ENCODE peak calls at places on chromosomes 5 and 9, in seven cellular contexts. V is fibroblast of mammary gland, X is neural crest cell, J is GM10248, O is H1, E is coronary artery, W is ovary. Y is an unnamed sample.

GRCh38 chr5:107424461-107424860 is 246.3 kb downstream of the EFNA5 start:
- DNase-seq in V (peak), X (no peak), J (no peak), O (no peak), E (no peak), W (no peak), Y (no peak)

GRCh38 chr5:93092349-93093105 is 488.5 kb downstream of the NR2F1-AS1 start:
- DNase-seq in V (peak), X (no peak), J (no peak), O (no peak), E (no peak), W (no peak), Y (no peak)

GRCh38 chr9:111036946-111037743 is 1.1 kb downstream of the LPAR1 start:
- DNase-seq in V (peak), X (no peak), J (no peak), O (no peak), E (no peak), W (no peak), Y (no peak)

GRCh38 chr5:133944263-133945230 is 23.9 kb downstream of the C5orf15 start:
- DNase-seq in V (peak), X (peak), J (peak), O (no peak), E (no peak), W (no peak), Y (peak)

GRCh38 chr9:27400334-27400875 is 103.5 kb upstream of the EQTN start:
- DNase-seq in V (no peak), X (no peak), J (no peak), O (no peak), E (no peak), W (no peak), Y (no peak)

GRCh38 chr9:16030513-16031185 is 477.8 kb downstream of the CCDC171 start:
- DNase-seq in V (peak), X (no peak), J (peak), O (no peak), E (no peak), W (no peak), Y (peak)

GRCh38 chr9:133460405-133461175 is 812 bp downstream of the CACFD1 start:
- DNase-seq in V (no peak), X (no peak), J (peak), O (no peak), E (peak), W (peak), Y (peak)

GRCh38 chr5:123708074-123708806 is 196.3 kb downstream of the CSNK1G3 start:
- DNase-seq in V (peak), X (no peak), J (no peak), O (no peak), E (no peak), W (no peak), Y (no peak)

GRCh38 chr5:173888473-173889135 is 455 bp downstream of the CPEB4 start:
- DNase-seq in V (peak), X (no peak), J (no peak), O (no peak), E (no peak), W (peak), Y (peak)

GRCh38 chr5:113047733-113048652 is 71.4 kb downstream of the DCP2 start:
- DNase-seq in V (no peak), X (no peak), J (peak), O (no peak), E (no peak), W (no peak), Y (no peak)

GRCh38 chr9:91192379-91192775 is 169.3 kb downstream of the AUH start:
- DNase-seq in V (peak), X (no peak), J (no peak), O (no peak), E (no peak), W (peak), Y (no peak)

GRCh38 chr9:126337690-126338426 is 11.2 kb downstream of the MVB12B start:
- DNase-seq in V (no peak), X (peak), J (peak), O (no peak), E (no peak), W (no peak), Y (no peak)

GRCh38 chr9:12719431-12719830 is 26.2 kb downstream of the TYRP1 start:
- DNase-seq in V (peak), X (no peak), J (no peak), O (no peak), E (no peak), W (no peak), Y (no peak)

GRCh38 chr5:178398856-178399722 is 166.5 kb upstream of the PHYKPL start:
- DNase-seq in V (no peak), X (no peak), J (no peak), O (no peak), E (peak), W (no peak), Y (no peak)

GRCh38 chr9:137316012-137316981 is 14.2 kb upstream of the NRARP start:
- DNase-seq in V (peak), X (no peak), J (peak), O (no peak), E (peak), W (peak), Y (peak)

GRCh38 chr5:172505403-172505759 is 51.1 kb upstream of the SH3PXD2B start:
- DNase-seq in V (no peak), X (no peak), J (no peak), O (no peak), E (peak), W (peak), Y (no peak)

GRCh38 chr5:179866241-179867078 is 7.8 kb upstream of the MRNIP start:
- DNase-seq in V (peak), X (no peak), J (no peak), O (no peak), E (no peak), W (no peak), Y (no peak)
- TF ChIP-seq CTCF in V (no peak), X (no peak), J (peak), O (no peak), E (no peak), W (no peak), Y (no peak)

DNA sequence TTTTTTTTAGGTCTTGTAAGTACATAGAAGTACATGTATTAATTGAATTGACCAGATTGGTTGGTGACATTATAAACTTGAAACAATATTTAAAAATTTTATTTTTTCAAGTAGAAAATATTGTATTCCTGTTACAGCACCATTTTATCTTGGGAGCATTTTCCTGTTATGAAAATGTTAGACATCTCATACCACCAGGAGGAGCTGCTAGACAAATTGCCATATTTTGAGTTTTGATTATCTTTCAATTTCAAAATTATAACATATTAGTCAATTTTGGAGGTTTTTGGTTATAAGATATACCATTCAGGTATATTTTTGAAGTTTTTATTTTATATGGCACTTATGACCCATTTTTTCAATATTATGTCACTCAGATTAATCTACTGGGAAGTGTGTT is 84.4 kb downstream of the CNTLN start:
- DNase-seq in V (peak), X (no peak), J (no peak), O (no peak), E (no peak), W (no peak), Y (no peak)
- TF ChIP-seq CTCF in V (peak), X (peak), J (no peak), O (no peak), E (no peak), W (no peak), Y (no peak)

GRCh38 chr5:17619353-17619752 is 9.2 kb downstream of the TAF11L12 start:
- DNase-seq in V (no peak), X (no peak), J (no peak), O (no peak), E (no peak), W (no peak), Y (no peak)

GRCh38 chr5:17614872-17615605 is 4.8 kb downstream of the TAF11L12 start:
- DNase-seq in V (no peak), X (no peak), J (no peak), O (no peak), E (no peak), W (no peak), Y (no peak)

GRCh38 chr5:17625686-17626085 is 6.2 kb upstream of the TAF11L13 start:
- DNase-seq in V (no peak), X (no peak), J (no peak), O (no peak), E (no peak), W (no peak), Y (no peak)

DNA sequence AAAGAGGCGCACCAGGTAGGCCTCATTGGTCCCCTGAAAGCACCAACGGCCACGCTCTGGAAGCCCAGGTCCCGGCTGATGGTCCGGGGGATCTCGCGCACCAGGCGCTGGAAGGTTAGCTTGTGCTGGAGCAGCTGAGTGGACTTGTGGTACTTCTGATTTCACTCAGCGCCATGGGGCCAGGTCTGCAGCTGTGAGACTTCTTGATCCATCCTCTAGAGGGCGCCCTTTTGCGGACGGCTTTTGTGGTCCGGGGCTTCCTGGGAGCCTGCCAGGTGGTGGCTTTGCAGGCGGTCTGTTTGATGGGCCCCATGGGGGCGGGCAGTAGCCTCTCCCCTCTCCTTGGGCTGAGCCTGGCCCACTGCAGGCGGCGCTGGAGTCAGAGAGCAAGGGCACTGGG is 10.4 kb downstream of the TAF11L12 start:
- DNase-seq in V (no peak), X (no peak), J (no peak), O (peak), E (no peak), W (no peak), Y (no peak)
- TF ChIP-seq CTCF in V (no peak), X (peak), J (no peak), O (peak), E (no peak), W (no peak), Y (no peak)

DNA sequence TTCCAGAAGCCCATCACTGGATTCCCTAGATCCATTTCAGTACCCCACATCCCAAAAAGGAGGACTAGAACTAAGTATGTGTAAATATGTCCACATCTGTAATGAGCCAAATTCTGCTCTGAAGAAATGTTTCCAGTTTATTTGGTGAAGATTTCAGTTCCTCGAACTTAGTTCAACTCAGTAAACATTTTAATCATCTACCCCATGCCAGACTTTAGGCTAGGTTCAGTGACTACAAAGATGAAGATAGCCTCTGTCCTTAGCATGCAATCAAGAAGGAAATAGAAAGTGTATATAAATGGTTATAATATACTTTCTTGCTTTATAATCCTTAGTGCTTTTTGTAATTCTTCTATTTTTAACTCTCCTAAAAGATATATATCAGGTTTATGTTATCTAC is 21.5 kb downstream of the RUSC2 start:
- DNase-seq in V (no peak), X (no peak), J (no peak), O (no peak), E (no peak), W (no peak), Y (no peak)
- TF ChIP-seq CTCF in V (no peak), X (no peak), J (no peak), O (no peak), E (no peak), W (no peak), Y (no peak)

GRCh38 chr5:177335701-177336065 is 15.8 kb downstream of the LMAN2 start:
- DNase-seq in V (no peak), X (no peak), J (no peak), O (no peak), E (no peak), W (no peak), Y (no peak)

GRCh38 chr5:177336603-177337494 is 14.6 kb downstream of the LMAN2 start:
- DNase-seq in V (no peak), X (no peak), J (no peak), O (no peak), E (no peak), W (no peak), Y (no peak)

GRCh38 chr5:177338251-177339106 is 13.0 kb downstream of the LMAN2 start:
- DNase-seq in V (no peak), X (no peak), J (no peak), O (no peak), E (no peak), W (no peak), Y (no peak)

GRCh38 chr5:177336112-177336511 is 15.4 kb downstream of the LMAN2 start:
- DNase-seq in V (peak), X (no peak), J (no peak), O (no peak), E (no peak), W (no peak), Y (peak)

DNA sequence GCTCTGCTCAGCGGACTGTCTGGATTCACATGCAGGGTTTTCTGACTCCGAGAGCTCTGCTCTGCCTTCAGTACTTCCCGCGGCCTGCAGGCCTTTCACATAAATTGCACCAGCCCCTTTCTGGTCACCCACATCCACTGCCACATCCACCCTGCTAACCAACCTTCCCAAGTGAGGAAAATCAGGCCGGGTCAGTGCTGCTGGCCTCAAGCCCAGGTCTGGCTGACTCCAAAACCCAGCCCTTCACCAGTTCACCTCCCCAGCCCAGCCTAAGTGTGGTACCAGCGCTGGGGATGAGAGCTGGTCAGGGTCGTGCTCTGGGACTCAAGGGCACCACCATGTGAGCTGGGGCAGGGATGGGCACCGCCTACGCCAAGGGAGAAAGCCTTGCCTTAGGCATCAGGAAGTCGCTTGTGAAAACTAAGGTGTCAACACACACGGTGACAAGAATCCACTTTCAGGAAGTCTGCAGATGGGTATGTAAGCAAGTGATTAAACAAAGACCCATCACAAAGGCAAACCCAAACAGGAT is 12.3 kb downstream of the LMAN2 start:
- DNase-seq in V (no peak), X (no peak), J (no peak), O (no peak), E (peak), W (no peak), Y (peak)
- TF ChIP-seq CTCF in V (no peak), X (no peak), J (no peak), O (no peak), E (no peak), W (no peak), Y (no peak)

GRCh38 chr9:36289836-36290435 is 31.7 kb upstream of the GNE start:
- DNase-seq in V (no peak), X (no peak), J (no peak), O (no peak), E (no peak), W (no peak), Y (no peak)
- TF ChIP-seq CTCF in V (no peak), X (no peak), J (no peak), O (no peak), E (no peak), W (no peak), Y (no peak)

DNA sequence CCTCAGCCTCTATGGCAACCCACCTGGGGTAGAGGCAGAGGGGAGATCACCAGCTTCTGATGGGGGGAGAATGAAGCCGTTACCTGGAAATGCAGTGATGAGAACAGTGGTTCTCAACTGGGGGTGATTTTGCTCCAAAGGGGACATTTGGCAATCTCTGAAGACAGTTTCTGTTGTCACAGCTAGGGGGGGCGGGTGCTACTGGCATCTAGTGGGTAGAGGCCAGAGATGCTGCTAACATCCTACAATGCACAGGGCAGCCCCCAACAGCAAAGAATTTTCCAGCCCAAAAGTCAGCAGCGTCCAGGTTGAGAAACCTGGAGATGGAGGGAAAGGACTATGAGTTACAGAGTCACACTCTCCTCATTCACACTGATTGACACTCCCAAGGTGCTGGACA is 84.5 kb downstream of the FGF1 start:
- DNase-seq in V (no peak), X (no peak), J (no peak), O (no peak), E (no peak), W (no peak), Y (peak)
- TF ChIP-seq CTCF in V (peak), X (no peak), J (no peak), O (peak), E (no peak), W (no peak), Y (no peak)

GRCh38 chr5:167573274-167574127 is 717.9 kb upstream of the WWC1 start:
- DNase-seq in V (peak), X (peak), J (no peak), O (peak), E (no peak), W (peak), Y (peak)
- TF ChIP-seq CTCF in V (no peak), X (peak), J (no peak), O (no peak), E (no peak), W (no peak), Y (no peak)

DNA sequence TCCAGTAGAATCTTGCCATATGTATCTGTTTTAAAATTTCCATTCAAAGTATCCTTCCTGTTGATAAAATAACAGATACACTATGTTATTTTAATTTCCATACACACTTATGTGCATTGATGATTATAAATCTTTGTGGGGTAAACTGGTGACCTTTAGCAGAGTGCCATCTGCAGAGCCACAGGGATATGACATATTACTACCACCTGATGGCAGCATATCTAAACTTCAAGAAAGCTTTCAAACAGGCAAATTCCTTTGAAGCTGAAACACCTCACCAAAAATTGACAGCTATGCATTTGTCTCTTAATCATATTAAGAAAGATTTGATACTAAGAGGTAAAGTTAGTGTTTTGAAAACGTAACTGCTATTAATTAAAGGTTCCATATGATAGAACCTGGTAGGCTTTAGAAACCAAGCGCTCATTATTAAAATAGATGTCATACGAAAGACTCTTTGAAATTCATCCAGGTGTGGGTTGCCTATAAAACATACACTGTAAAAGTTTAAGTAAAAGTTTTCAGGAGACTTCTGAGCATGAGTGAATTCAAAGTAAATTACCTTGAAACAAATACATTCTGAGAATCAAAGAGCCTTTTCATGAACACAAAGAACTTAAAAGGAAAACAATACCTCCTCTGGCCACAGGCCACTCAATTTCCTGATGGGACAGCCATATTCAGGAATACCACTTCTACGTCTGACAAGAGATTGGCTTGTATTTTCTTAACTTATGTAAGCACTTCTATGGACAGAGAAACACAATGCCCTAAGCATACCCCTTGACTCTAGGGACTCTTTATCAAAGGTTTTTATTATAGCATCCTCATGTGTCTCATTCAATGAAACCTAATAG is 93.3 kb downstream of the KIAA0825 start:
- DNase-seq in V (peak), X (no peak), J (peak), O (no peak), E (no peak), W (no peak), Y (peak)
- TF ChIP-seq CTCF in V (peak), X (peak), J (peak), O (peak), E (no peak), W (no peak), Y (peak)

Y was measured in Calu3.